ENCODE peak calls at places on chromosomes 7 and 10, in five cellular contexts. X, R, V, B and O are unnamed samples.

GRCh38 chr10:70190581-70190980 is 20.3 kb upstream of the SAR1A start:
- DNase-seq in X (no peak), R (no peak), V (no peak), B (no peak), O (no peak)

GRCh38 chr7:74071121-74071520 is 12.5 kb upstream of the LIMK1 start:
- DNase-seq in X (no peak), R (no peak), V (no peak), B (no peak), O (no peak)

GRCh38 chr7:121081327-121081936 is 92.9 kb downstream of the CPED1 start:
- DNase-seq in X (no peak), R (peak), V (no peak), B (no peak), O (no peak)

GRCh38 chr7:57250801-57251200 is 118.6 kb upstream of the ZNF479 start:
- DNase-seq in X (no peak), R (no peak), V (no peak), B (no peak), O (no peak)

GRCh38 chr7:40199076-40199802 is 64.4 kb downstream of the SUGCT start:
- DNase-seq in X (no peak), R (peak), V (no peak), B (no peak), O (no peak)

GRCh38 chr7:1466524-1467271 is 7.4 kb upstream of the MICALL2 start:
- DNase-seq in X (no peak), R (peak), V (no peak), B (peak), O (no peak)

GRCh38 chr10:110445871-110446270 is 51.8 kb upstream of the DUSP5 start:
- DNase-seq in X (no peak), R (no peak), V (no peak), B (no peak), O (no peak)

GRCh38 chr10:73922007-73922863 is 11.3 kb downstream of the PLAU start:
- DNase-seq in X (no peak), R (no peak), V (no peak), B (no peak), O (peak)

GRCh38 chr7:151309306-151309705 is 32.3 kb upstream of the NUB1 start:
- DNase-seq in X (no peak), R (peak), V (no peak), B (no peak), O (no peak)

GRCh38 chr10:74056081-74056818 is 58.3 kb downstream of the VCL start:
- DNase-seq in X (no peak), R (peak), V (no peak), B (no peak), O (no peak)

GRCh38 chr10:72276421-72277339 is 3.0 kb downstream of the DDIT4 start:
- DNase-seq in X (no peak), R (peak), V (no peak), B (no peak), O (no peak)

GRCh38 chr7:138538996-138539644 is 79.1 kb downstream of the TRIM24 start:
- DNase-seq in X (no peak), R (no peak), V (no peak), B (no peak), O (no peak)

GRCh38 chr7:6359021-6359420 is 86.6 kb upstream of the CYTH3 start:
- DNase-seq in X (no peak), R (peak), V (no peak), B (no peak), O (no peak)

GRCh38 chr10:118995739-118996138 is 33.8 kb upstream of the NANOS1 start:
- DNase-seq in X (no peak), R (no peak), V (no peak), B (no peak), O (no peak)

GRCh38 chr7:68581417-68581816 is 1016.9 kb upstream of the AUTS2 start:
- DNase-seq in X (no peak), R (no peak), V (no peak), B (no peak), O (no peak)

GRCh38 chr7:46003896-46004875 is 83.1 kb upstream of the IGFBP3 start:
- DNase-seq in X (no peak), R (peak), V (no peak), B (no peak), O (no peak)

GRCh38 chr7:75889826-75890225 is 11.0 kb downstream of the RHBDD2 start:
- DNase-seq in X (no peak), R (peak), V (no peak), B (no peak), O (no peak)

GRCh38 chr10:130656187-130656575 is 520.0 kb downstream of the GLRX3 start:
- DNase-seq in X (no peak), R (no peak), V (no peak), B (no peak), O (no peak)

GRCh38 chr7:107592361-107593024 is 12.4 kb downstream of the BCAP29 start:
- DNase-seq in X (no peak), R (peak), V (no peak), B (no peak), O (no peak)

GRCh38 chr7:116630932-116631449 is 41.0 kb upstream of the MET start:
- DNase-seq in X (no peak), R (peak), V (no peak), B (no peak), O (no peak)

GRCh38 chr7:136870799-136871487 is 2.5 kb downstream of the CHRM2 start:
- DNase-seq in X (no peak), R (no peak), V (no peak), B (no peak), O (no peak)

GRCh38 chr7:75958802-75959543 is 35.4 kb downstream of the TMEM120A start:
- DNase-seq in X (no peak), R (no peak), V (no peak), B (no peak), O (no peak)

GRCh38 chr10:91298224-91298862 is 77.9 kb downstream of the PCGF5 start:
- DNase-seq in X (peak), R (peak), V (peak), B (peak), O (peak)